ENCODE peak calls at places on chromosomes 3 and 15, in nine cellular contexts. T, R, L, U, J, I, E, W and A are unnamed samples.

GRCh38 chr3:126147932-126148683 is 32.3 kb downstream of the ALDH1L1 start:
- DNase-seq in T (no peak), R (no peak), L (no peak), U (no peak), J (no peak), I (no peak), E (no peak), W (no peak), A (no peak)

GRCh38 chr15:69760890-69761568 is 308.4 kb downstream of the RPLP1 start:
- DNase-seq in T (peak), R (peak), L (peak), U (peak), J (peak), I (peak), E (peak), W (peak), A (peak)

GRCh38 chr3:140186421-140186920 is 251.5 kb downstream of the CLSTN2 start:
- DNase-seq in T (no peak), R (peak), L (no peak), U (peak), J (no peak), I (no peak), E (peak), W (no peak), A (no peak)

GRCh38 chr3:186060222-186060621 is 48.7 kb downstream of the ETV5 start:
- DNase-seq in T (no peak), R (no peak), L (peak), U (no peak), J (no peak), I (no peak), E (no peak), W (no peak), A (peak)

GRCh38 chr3:85790445-85791030 is 831.7 kb downstream of the CADM2 start:
- DNase-seq in T (peak), R (peak), L (no peak), U (no peak), J (no peak), I (no peak), E (no peak), W (no peak), A (no peak)

GRCh38 chr15:73876779-73877178 is 3.4 kb downstream of the TBC1D21 start:
- DNase-seq in T (peak), R (no peak), L (no peak), U (no peak), J (no peak), I (no peak), E (no peak), W (no peak), A (no peak)

GRCh38 chr15:71295242-71296031 is 180.2 kb downstream of the THSD4 start:
- DNase-seq in T (no peak), R (no peak), L (peak), U (peak), J (no peak), I (no peak), E (peak), W (no peak), A (no peak)

GRCh38 chr3:38723569-38724391 is 74.3 kb upstream of the SCN5A start:
- DNase-seq in T (no peak), R (no peak), L (no peak), U (peak), J (no peak), I (no peak), E (no peak), W (no peak), A (no peak)

GRCh38 chr15:59180946-59181345 is 25.7 kb upstream of the LDHAL6B start:
- DNase-seq in T (no peak), R (no peak), L (no peak), U (peak), J (no peak), I (no peak), E (peak), W (no peak), A (no peak)

GRCh38 chr3:152054315-152054714 is 180.9 kb downstream of the SUCNR1 start:
- DNase-seq in T (no peak), R (no peak), L (peak), U (no peak), J (no peak), I (no peak), E (no peak), W (no peak), A (no peak)

GRCh38 chr3:172260381-172260780 is 187.9 kb downstream of the GHSR start:
- DNase-seq in T (no peak), R (no peak), L (no peak), U (peak), J (no peak), I (no peak), E (no peak), W (no peak), A (no peak)

GRCh38 chr3:167823738-167824137 is 88.2 kb downstream of the SERPINI1 start:
- DNase-seq in T (no peak), R (no peak), L (no peak), U (no peak), J (no peak), I (no peak), E (no peak), W (no peak), A (no peak)

GRCh38 chr3:28077566-28077965 is 163.9 kb upstream of the CMC1 start:
- DNase-seq in T (no peak), R (peak), L (no peak), U (peak), J (no peak), I (peak), E (peak), W (no peak), A (no peak)

GRCh38 chr3:72238836-72239235 is 453.9 kb upstream of the PROK2 start:
- DNase-seq in T (no peak), R (peak), L (no peak), U (no peak), J (no peak), I (no peak), E (no peak), W (no peak), A (no peak)

GRCh38 chr15:75661041-75661778 is 13.5 kb downstream of the SNX33 start:
- DNase-seq in T (peak), R (peak), L (no peak), U (peak), J (no peak), I (peak), E (peak), W (peak), A (no peak)

GRCh38 chr3:160704006-160704405 is 27.0 kb downstream of the ARL14 start:
- DNase-seq in T (no peak), R (no peak), L (no peak), U (no peak), J (no peak), I (no peak), E (peak), W (no peak), A (no peak)

GRCh38 chr3:71376911-71377310 is 206.6 kb downstream of the FOXP1 start:
- DNase-seq in T (no peak), R (no peak), L (no peak), U (no peak), J (no peak), I (no peak), E (no peak), W (no peak), A (no peak)

GRCh38 chr3:71817262-71817661 is 32.3 kb upstream of the PROK2 start:
- DNase-seq in T (no peak), R (no peak), L (no peak), U (no peak), J (no peak), I (no peak), E (no peak), W (no peak), A (no peak)

GRCh38 chr3:104785966-104786365 is 580.7 kb upstream of the ALCAM start:
- DNase-seq in T (no peak), R (no peak), L (no peak), U (no peak), J (no peak), I (no peak), E (no peak), W (no peak), A (no peak)

DNA sequence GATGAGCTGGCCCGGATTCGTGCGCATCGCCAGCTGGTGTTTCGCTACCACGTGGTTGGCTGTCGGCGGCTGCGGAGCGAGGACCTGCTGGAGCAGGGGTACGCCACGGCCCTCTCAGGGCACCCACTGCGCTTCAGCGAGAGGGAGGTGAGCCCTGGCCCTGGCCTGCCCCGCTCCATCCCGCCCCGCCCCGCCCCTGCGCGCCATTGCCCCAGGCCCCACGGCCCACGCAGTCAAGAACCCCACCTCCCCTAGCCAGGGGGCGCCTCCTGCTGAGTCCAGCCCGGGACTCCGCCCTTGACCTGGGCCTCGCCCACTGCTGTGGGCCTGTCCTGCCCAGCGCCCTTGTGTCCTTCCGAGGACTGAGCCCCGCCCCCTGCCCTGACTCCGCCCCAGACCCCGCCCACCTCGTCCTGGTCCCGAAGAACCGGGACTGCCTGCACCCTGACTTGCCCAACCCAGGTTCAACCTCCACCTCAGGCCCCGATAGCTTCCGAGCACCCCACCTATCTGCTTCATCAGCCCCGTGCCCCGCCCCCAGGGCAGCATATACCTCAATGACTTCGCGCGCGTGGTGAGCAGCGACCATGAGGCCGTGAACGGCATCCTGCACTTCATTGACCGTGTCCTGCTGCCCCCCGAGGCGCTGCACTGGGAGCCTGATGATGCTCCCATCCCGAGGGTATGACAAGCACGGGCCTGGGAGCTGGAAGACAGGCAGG is 14.8 kb downstream of the NT5DC2 start:
- DNase-seq in T (peak), R (no peak), L (no peak), U (no peak), J (no peak), I (peak), E (no peak), W (no peak), A (no peak)
- H3K4me3 ChIP-seq in T (peak), R (no peak), L (no peak), U (peak), J (no peak), I (peak), E (peak), W (peak), A (no peak)

GRCh38 chr3:144840866-144841265 is 869.2 kb downstream of the DIPK2A start:
- DNase-seq in T (no peak), R (no peak), L (no peak), U (peak), J (no peak), I (no peak), E (peak), W (no peak), A (no peak)

GRCh38 chr3:144843099-144843498 is 871.5 kb downstream of the DIPK2A start:
- DNase-seq in T (no peak), R (no peak), L (no peak), U (no peak), J (no peak), I (no peak), E (no peak), W (no peak), A (no peak)
- TF ChIP-seq CTCF in T (no peak), R (no peak), L (no peak), U (no peak), J (no peak), I (no peak), E (peak), W (no peak), A (no peak)

GRCh38 chr3:116280130-116280740 is 165.1 kb downstream of the LSAMP start:
- DNase-seq in T (no peak), R (no peak), L (no peak), U (no peak), J (no peak), I (no peak), E (no peak), W (no peak), A (no peak)
- H3K4me3 ChIP-seq in T (no peak), R (no peak), L (no peak), U (no peak), J (no peak), I (no peak), E (no peak), W (peak), A (no peak)

DNA sequence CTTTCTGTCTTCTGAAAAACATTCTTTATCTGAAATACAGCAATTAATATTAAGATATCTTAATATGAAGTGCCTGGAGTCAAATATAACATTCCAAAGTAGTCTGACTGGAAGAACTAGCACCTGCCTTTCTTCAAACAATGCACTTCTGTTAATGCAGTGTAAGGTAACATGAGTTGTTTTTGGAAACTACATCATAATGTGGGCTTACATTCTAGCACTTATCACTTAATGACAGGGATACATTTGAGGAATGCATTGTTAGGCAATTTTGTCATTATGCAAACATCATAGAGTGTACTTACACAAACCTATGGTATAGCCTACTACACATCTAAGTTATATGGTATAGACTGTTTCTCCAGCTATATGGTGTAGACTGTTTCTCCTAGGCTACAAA is 49.2 kb downstream of the SLC15A2 start:
- DNase-seq in T (no peak), R (no peak), L (no peak), U (no peak), J (no peak), I (no peak), E (no peak), W (no peak), A (no peak)
- TF ChIP-seq CTCF in T (no peak), R (no peak), L (no peak), U (no peak), J (no peak), I (no peak), E (no peak), W (no peak), A (no peak)

GRCh38 chr3:13332740-13333139 is 87.4 kb downstream of the NUP210 start:
- DNase-seq in T (peak), R (no peak), L (no peak), U (no peak), J (no peak), I (no peak), E (no peak), W (no peak), A (no peak)
- H3K4me3 ChIP-seq in T (no peak), R (no peak), L (no peak), U (no peak), J (no peak), I (no peak), E (no peak), W (no peak), A (no peak)

GRCh38 chr3:182364323-182364722 is 429.0 kb upstream of the ATP11B start:
- DNase-seq in T (no peak), R (no peak), L (no peak), U (no peak), J (no peak), I (no peak), E (no peak), W (no peak), A (no peak)
- TF ChIP-seq CTCF in T (no peak), R (no peak), L (no peak), U (no peak), J (no peak), I (no peak), E (peak), W (no peak), A (no peak)

GRCh38 chr3:150790621-150791020 is 27.7 kb upstream of the SIAH2 start:
- DNase-seq in T (no peak), R (no peak), L (no peak), U (no peak), J (no peak), I (no peak), E (no peak), W (no peak), A (no peak)

GRCh38 chr3:150797155-150797554 is 34.2 kb upstream of the SIAH2 start:
- DNase-seq in T (no peak), R (no peak), L (no peak), U (no peak), J (no peak), I (no peak), E (no peak), W (no peak), A (no peak)

GRCh38 chr3:150798122-150798618 is 35.2 kb upstream of the SIAH2 start:
- DNase-seq in T (peak), R (peak), L (peak), U (no peak), J (no peak), I (no peak), E (no peak), W (no peak), A (no peak)

GRCh38 chr3:150787741-150788370 is 24.9 kb upstream of the SIAH2 start:
- DNase-seq in T (peak), R (peak), L (peak), U (peak), J (peak), I (peak), E (peak), W (peak), A (no peak)

DNA sequence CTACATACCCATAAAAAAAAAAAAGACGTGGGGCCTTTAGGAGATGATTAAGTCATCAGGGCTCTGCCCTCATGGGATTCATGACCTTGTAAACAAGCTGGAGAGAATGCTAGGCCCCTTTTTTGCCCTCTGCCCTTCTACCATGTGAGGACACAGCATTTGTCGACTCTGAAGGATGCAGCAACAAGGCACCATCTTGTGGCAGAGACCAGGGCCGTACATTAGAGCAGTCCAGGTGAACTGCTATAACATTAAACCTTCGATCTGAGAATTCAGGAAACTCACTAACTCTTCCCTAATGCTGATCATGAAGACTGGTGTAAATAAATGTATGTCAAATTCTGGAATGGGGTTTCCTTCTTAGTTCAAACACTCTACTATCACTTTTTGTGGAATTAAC is 30.7 kb upstream of the SIAH2 start:
- DNase-seq in T (no peak), R (no peak), L (no peak), U (no peak), J (no peak), I (no peak), E (no peak), W (no peak), A (no peak)
- H3K4me3 ChIP-seq in T (no peak), R (no peak), L (no peak), U (no peak), J (no peak), I (no peak), E (no peak), W (no peak), A (no peak)

GRCh38 chr3:58173670-58174472 is 36.9 kb downstream of the DNASE1L3 start:
- DNase-seq in T (peak), R (peak), L (peak), U (peak), J (peak), I (no peak), E (no peak), W (peak), A (no peak)
- TF ChIP-seq CTCF in T (no peak), R (peak), L (peak), U (peak), J (no peak), I (no peak), E (peak), W (peak), A (peak)

GRCh38 chr3:122942937-122943827 is 84.4 kb downstream of the SEMA5B start:
- DNase-seq in T (peak), R (peak), L (peak), U (peak), J (peak), I (peak), E (peak), W (no peak), A (no peak)
- H3K4me3 ChIP-seq in T (no peak), R (no peak), L (no peak), U (no peak), J (no peak), I (no peak), E (no peak), W (no peak), A (no peak)

DNA sequence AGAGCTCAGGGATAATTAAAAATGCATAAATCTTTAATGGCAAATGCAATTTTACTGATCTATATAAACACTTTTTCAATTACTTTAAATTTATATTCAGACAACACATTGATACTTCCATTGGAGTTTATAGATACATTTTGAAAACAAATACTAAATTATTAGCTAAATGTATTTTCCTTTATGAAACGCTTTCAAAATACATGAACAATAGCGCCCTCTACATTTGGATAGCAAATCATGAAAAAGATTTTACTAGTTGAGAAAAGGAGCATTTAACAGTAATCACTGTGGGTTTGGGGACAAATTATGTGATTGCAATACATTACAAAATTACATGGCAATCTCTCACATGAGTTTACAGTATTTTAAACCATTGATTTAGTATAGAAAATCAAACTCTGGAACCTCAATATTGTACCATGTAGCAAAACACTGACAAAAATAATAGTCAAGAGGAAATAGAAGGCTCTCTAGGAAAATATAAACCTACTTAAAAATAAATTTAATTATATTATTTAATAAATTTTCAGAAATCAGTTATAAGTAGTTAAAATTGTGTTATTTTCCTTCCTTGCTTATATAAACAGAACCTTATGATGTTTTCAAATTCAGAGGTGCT is 207.9 kb downstream of the ZIC1 start:
- DNase-seq in T (no peak), R (no peak), L (no peak), U (peak), J (no peak), I (no peak), E (no peak), W (no peak), A (no peak)
- TF ChIP-seq CTCF in T (no peak), R (no peak), L (peak), U (peak), J (no peak), I (peak), E (peak), W (peak), A (peak)